ENCODE peak calls at places on chromosomes 1 and 21, in four cellular contexts. One of them, this sample, is unnamed.

GRCh38 chr1:53371121-53371666 is 43.3 kb upstream of the LRP8 start:
- DNase-seq in WERI-Rb-1: peak; percentile 70
- DNase-seq in suprapubic skin: peak; percentile 77
- DNase-seq in heart right ventricle: no peak
- DNase-seq in this sample: no peak

GRCh38 chr1:5455056-5455455 is 537.2 kb downstream of the NPHP4 start:
- DNase-seq in suprapubic skin: no peak
- DNase-seq in heart right ventricle: no peak
- DNase-seq in WERI-Rb-1: no peak
- DNase-seq in this sample: no peak

GRCh38 chr1:42259739-42260064 is 75.3 kb downstream of the FOXJ3 start:
- DNase-seq in suprapubic skin: no peak
- DNase-seq in heart right ventricle: no peak
- DNase-seq in WERI-Rb-1: no peak
- DNase-seq in this sample: no peak

GRCh38 chr1:5840551-5840914 is 151.7 kb downstream of the NPHP4 start:
- DNase-seq in suprapubic skin: no peak
- DNase-seq in WERI-Rb-1: no peak
- DNase-seq in heart right ventricle: no peak
- DNase-seq in this sample: no peak

GRCh38 chr1:237270338-237270737 is 228.4 kb downstream of the RYR2 start:
- DNase-seq in heart right ventricle: no peak
- DNase-seq in suprapubic skin: no peak
- DNase-seq in WERI-Rb-1: no peak
- DNase-seq in this sample: no peak

GRCh38 chr1:223363856-223364684 is at the start of gene SUSD4:
- DNase-seq in WERI-Rb-1: peak; percentile 39
- DNase-seq in heart right ventricle: peak; percentile 42
- DNase-seq in suprapubic skin: no peak
- DNase-seq in this sample: no peak

GRCh38 chr21:45454081-45454923 is 49.3 kb downstream of the COL18A1 start:
- DNase-seq in suprapubic skin: no peak
- DNase-seq in heart right ventricle: no peak
- DNase-seq in WERI-Rb-1: peak; percentile 45
- DNase-seq in this sample: no peak

GRCh38 chr1:3034728-3035610 is 13.7 kb downstream of the ACTRT2 start:
- DNase-seq in WERI-Rb-1: no peak
- DNase-seq in heart right ventricle: no peak
- DNase-seq in suprapubic skin: peak; percentile 64
- DNase-seq in this sample: no peak

GRCh38 chr1:91828583-91829281 is 57.2 kb downstream of the TGFBR3 start:
- DNase-seq in WERI-Rb-1: no peak
- DNase-seq in heart right ventricle: no peak
- DNase-seq in suprapubic skin: no peak
- DNase-seq in this sample: no peak

GRCh38 chr21:45486443-45487160 is 55.6 kb downstream of the SLC19A1 start:
- DNase-seq in heart right ventricle: no peak
- DNase-seq in WERI-Rb-1: no peak
- DNase-seq in suprapubic skin: no peak
- DNase-seq in this sample: no peak

GRCh38 chr1:53343831-53344668 is 16.2 kb upstream of the LRP8 start:
- DNase-seq in suprapubic skin: peak; percentile 38
- DNase-seq in heart right ventricle: no peak
- DNase-seq in WERI-Rb-1: no peak
- DNase-seq in this sample: peak; percentile 25

GRCh38 chr1:177246710-177247588 is 76.2 kb downstream of the BRINP2 start:
- DNase-seq in heart right ventricle: no peak
- DNase-seq in WERI-Rb-1: no peak
- DNase-seq in suprapubic skin: no peak
- DNase-seq in this sample: no peak

GRCh38 chr21:29481641-29482040 is 182.9 kb downstream of the BACH1 start:
- DNase-seq in suprapubic skin: no peak
- DNase-seq in WERI-Rb-1: no peak
- DNase-seq in heart right ventricle: no peak
- DNase-seq in this sample: peak; percentile 52

GRCh38 chr1:194233069-194233468 is 1046.7 kb upstream of the B3GALT2 start:
- DNase-seq in WERI-Rb-1: no peak
- DNase-seq in suprapubic skin: no peak
- DNase-seq in heart right ventricle: no peak
- DNase-seq in this sample: peak; percentile 7

GRCh38 chr1:17671741-17672140 is 83.4 kb upstream of the ACTL8 start:
- DNase-seq in WERI-Rb-1: peak; percentile 75
- DNase-seq in suprapubic skin: no peak
- DNase-seq in heart right ventricle: no peak
- DNase-seq in this sample: no peak

GRCh38 chr1:9085306-9085940 is 16.0 kb upstream of the SLC2A5 start:
- DNase-seq in heart right ventricle: no peak
- DNase-seq in WERI-Rb-1: no peak
- DNase-seq in suprapubic skin: no peak
- DNase-seq in this sample: no peak
- H3K4me3 ChIP-seq in heart right ventricle: no peak overlapping the region
- H3K4me3 ChIP-seq in WERI-Rb-1: no peak overlapping the region
- H3K4me3 ChIP-seq in suprapubic skin: no peak overlapping the region
- H3K4me3 ChIP-seq in this sample: no peak overlapping the region

DNA sequence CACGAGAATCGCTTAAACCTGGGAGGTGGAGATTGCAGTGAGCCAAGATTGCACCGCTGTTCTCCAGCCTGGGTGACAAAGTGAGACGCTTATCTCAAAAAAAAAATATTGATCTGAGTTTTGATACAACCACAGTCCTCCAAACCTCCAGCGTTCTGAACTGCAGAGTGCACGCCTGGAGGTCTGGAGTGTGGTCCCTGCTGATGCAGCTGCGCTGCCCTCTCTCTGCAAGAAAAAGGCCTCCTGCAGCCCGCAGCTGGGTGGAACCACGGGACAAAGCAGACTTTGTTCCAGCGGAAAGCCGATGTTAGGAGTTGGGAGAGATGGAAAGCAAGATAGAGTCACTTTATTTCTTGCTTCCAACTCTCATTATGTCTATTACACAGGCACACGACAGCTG is 144.9 kb upstream of the SOD1 start:
- DNase-seq in WERI-Rb-1: no peak
- DNase-seq in heart right ventricle: no peak
- DNase-seq in suprapubic skin: no peak
- DNase-seq in this sample: peak; percentile 57
- TF ChIP-seq CTCF in WERI-Rb-1: peak; percentile 37
- TF ChIP-seq CTCF in heart right ventricle: no peak
- TF ChIP-seq CTCF in suprapubic skin: no peak
- TF ChIP-seq CTCF in this sample: peak; percentile 60

DNA sequence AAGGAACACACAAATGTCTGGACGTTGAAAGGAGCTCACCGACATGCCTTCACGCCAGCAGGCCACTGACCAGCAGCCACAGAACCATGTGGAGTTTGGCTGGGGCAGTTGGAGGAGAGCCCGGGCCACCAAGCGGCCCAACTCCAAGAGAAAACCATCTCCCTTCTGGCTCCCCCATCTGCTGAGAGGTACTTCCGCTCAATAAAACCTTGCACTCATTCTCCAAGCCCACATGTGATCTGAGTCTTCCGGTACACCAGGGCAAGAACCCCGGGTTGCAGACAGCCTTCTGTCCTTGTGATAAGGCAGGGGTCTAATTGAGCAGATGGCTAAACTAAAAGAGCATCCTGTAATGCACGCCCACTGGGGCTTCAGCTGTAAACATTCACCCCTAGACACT is 24.4 kb downstream of the RGS4 start:
- DNase-seq in WERI-Rb-1: no peak
- DNase-seq in heart right ventricle: no peak
- DNase-seq in suprapubic skin: no peak
- DNase-seq in this sample: no peak
- H3K4me3 ChIP-seq in WERI-Rb-1: no peak overlapping the region
- H3K4me3 ChIP-seq in heart right ventricle: no peak overlapping the region
- H3K4me3 ChIP-seq in suprapubic skin: no peak overlapping the region
- H3K4me3 ChIP-seq in this sample: no peak overlapping the region

DNA sequence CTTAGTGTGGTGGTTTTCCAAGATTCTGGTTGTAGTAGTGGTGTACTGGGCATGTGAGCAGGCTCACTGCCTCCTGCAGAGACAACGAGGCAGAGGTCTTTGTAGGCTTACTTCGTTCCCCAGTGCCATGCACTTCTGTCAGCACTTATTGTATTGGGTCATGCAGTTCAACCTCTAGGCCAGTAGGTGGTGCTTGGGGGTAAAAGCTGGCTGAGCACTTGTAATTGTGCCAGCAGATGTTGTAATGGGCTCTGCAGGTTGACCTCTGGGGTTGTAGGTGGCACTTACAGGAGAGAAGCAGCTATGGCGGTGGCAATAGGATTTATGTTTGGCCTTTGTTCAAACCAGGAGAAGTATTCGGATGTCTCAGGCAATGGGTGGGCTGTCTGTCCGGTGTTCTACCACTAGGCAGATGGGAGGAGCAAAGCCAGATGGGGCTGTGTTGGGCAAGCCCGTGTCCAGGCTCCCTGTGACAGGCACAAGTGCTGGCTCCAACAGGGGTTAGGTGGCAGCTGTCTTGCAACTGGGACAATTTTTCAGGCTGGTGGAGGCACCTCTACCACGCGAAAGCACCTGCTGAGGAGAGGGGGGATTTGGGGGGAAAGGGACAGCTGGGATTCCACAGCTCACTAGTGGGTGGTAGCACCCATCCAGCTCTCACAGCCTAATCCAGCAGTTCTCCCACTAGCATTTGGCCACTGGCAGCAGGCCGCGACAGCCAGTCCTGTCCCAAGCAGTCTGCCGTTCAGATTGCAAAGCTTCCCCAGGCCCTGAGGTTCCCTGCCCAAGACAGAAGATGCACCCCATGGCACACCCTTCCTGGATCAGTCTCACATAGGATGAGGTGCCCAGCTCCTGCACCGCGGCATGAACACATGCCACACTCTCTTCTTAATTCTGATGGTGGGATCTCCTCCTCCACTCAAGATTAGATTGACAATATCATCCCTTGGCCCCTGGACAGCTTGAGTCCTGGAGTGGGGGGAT is 274.5 kb downstream of the CTH start:
- DNase-seq in heart right ventricle: peak; percentile 54
- DNase-seq in suprapubic skin: no peak
- DNase-seq in WERI-Rb-1: peak; percentile 60
- DNase-seq in this sample: peak; percentile 60
- TF ChIP-seq CTCF in heart right ventricle: peak; percentile 67
- TF ChIP-seq CTCF in suprapubic skin: peak; percentile 79
- TF ChIP-seq CTCF in WERI-Rb-1: peak; percentile 87
- TF ChIP-seq CTCF in this sample: peak; percentile 74

DNA sequence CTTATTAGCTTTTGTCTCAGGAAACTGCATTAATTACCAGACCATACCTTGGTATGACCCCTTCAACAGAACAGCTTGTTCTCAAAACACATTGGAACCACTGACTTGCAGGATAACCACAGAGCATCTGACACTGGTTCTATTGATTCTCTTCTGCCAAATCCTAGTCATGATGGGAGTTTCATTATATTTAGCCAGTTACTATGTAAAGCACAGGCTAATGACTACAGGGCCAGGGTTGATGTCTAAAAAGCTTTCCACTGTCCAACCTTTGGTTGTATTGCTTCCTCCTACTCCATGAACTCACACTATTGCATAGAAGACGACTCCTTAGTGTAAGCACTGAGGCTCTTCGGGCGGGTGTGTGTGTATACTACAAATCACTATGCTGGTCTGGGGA is 3.8 kb downstream of the STMN1 start:
- DNase-seq in heart right ventricle: no peak
- DNase-seq in WERI-Rb-1: no peak
- DNase-seq in suprapubic skin: no peak
- DNase-seq in this sample: peak; percentile 53
- H3K4me3 ChIP-seq in heart right ventricle: no peak overlapping the region
- H3K4me3 ChIP-seq in WERI-Rb-1: peak overlapping the region; percentile 99
- H3K4me3 ChIP-seq in suprapubic skin: no peak overlapping the region
- H3K4me3 ChIP-seq in this sample: no peak overlapping the region

This sample was measured in choroid plexus epithelial cell.